ENCODE peak calls at places on chromosomes 3 and 15, in six cellular contexts. M is COR-L47; F is activated CD4-positive, CD25-positive, alpha-beta regulatory T cell treated with anti-CD3 and anti-CD28 coated beads, Interleukin-2, amount 50 U/mL, for 16 hours; P is aorta; R is C1 segment of cervical spinal cord; O is astrocyte of the cerebellum. A is an unnamed sample.

GRCh38 chr15:25092661-25093060 is 137.9 kb downstream of the SNRPN start:
- DNase-seq in M (no peak), F (no peak), P (no peak), R (no peak), O (peak; percentile 80), A (no peak)

GRCh38 chr3:159128628-159129027 is 326.8 kb downstream of the MFSD1 start:
- DNase-seq in M (no peak), F (no peak), P (no peak), R (no peak), O (peak; percentile 3), A (no peak)

GRCh38 chr3:172915911-172916514 is 165.5 kb downstream of the ECT2 start:
- DNase-seq in M (peak; percentile 80), F (no peak), P (no peak), R (no peak), O (no peak), A (no peak)

GRCh38 chr15:64828985-64829384 is 3.5 kb upstream of the PIF1 start:
- DNase-seq in M (no peak), F (no peak), P (no peak), R (no peak), O (no peak), A (no peak)

GRCh38 chr3:172476339-172476738 is 28.1 kb upstream of the GHSR start:
- DNase-seq in M (no peak), F (no peak), P (no peak), R (no peak), O (no peak), A (no peak)

GRCh38 chr3:150152567-150152966 is 181.9 kb upstream of the PFN2 start:
- DNase-seq in M (no peak), F (no peak), P (no peak), R (no peak), O (no peak), A (no peak)

GRCh38 chr3:162984752-162985151 is 1488.1 kb downstream of the OTOL1 start:
- DNase-seq in M (no peak), F (no peak), P (no peak), R (no peak), O (no peak), A (no peak)

GRCh38 chr15:85854345-85855097 is 59.8 kb upstream of the KLHL25 start:
- DNase-seq in M (peak; percentile 57), F (peak; percentile 12), P (no peak), R (peak; percentile 21), O (peak; percentile 45), A (no peak)

GRCh38 chr3:78913711-78914110 is 854.1 kb downstream of the ROBO1 start:
- DNase-seq in M (no peak), F (no peak), P (no peak), R (no peak), O (no peak), A (no peak)

GRCh38 chr3:27728195-27729087 is 6.3 kb upstream of the EOMES start:
- DNase-seq in M (no peak), F (no peak), P (peak; percentile 75), R (no peak), O (no peak), A (no peak)

GRCh38 chr15:38853608-38854007 is 289.0 kb upstream of the RASGRP1 start:
- DNase-seq in M (no peak), F (no peak), P (no peak), R (no peak), O (no peak), A (no peak)

GRCh38 chr15:38768970-38769369 is 204.4 kb upstream of the RASGRP1 start:
- DNase-seq in M (no peak), F (no peak), P (peak; percentile 70), R (no peak), O (no peak), A (no peak)

A was measured in upper lobe of right lung.